ENCODE peak calls at places on chromosome 18, in eight cellular contexts. One of them, this sample, is unnamed.

GRCh38 chr18:21496277-21496835 is 104.1 kb downstream of the ESCO1 start:
- DNase-seq in naive thymus-derived CD8-positive, alpha-beta T cell: no peak
- DNase-seq in fibroblast of the aortic adventitia: no peak
- DNase-seq in LHCN-M2: no peak
- DNase-seq in PC-3: no peak
- DNase-seq in brain microvascular endothelial cell: no peak
- DNase-seq in NCI-H2029 treated with DMSO at 0.1 percent for 48 hours: no peak
- DNase-seq in GM23248: no peak
- DNase-seq in this sample: no peak

GRCh38 chr18:657311-657997 is at the start of gene TYMS:
- DNase-seq in PC-3: peak
- DNase-seq in brain microvascular endothelial cell: peak
- DNase-seq in GM23248: peak
- DNase-seq in LHCN-M2: peak
- DNase-seq in NCI-H2029 treated with DMSO at 0.1 percent for 48 hours: peak
- DNase-seq in naive thymus-derived CD8-positive, alpha-beta T cell: peak
- DNase-seq in fibroblast of the aortic adventitia: peak
- DNase-seq in this sample: peak

GRCh38 chr18:22977847-22978701 is 44.9 kb downstream of the RBBP8 start:
- DNase-seq in naive thymus-derived CD8-positive, alpha-beta T cell: no peak
- DNase-seq in fibroblast of the aortic adventitia: peak
- DNase-seq in GM23248: peak
- DNase-seq in PC-3: peak
- DNase-seq in brain microvascular endothelial cell: peak
- DNase-seq in LHCN-M2: peak
- DNase-seq in NCI-H2029 treated with DMSO at 0.1 percent for 48 hours: no peak
- DNase-seq in this sample: peak

GRCh38 chr18:44637210-44638051 is 43.3 kb upstream of the SETBP1 start:
- DNase-seq in PC-3: peak
- DNase-seq in LHCN-M2: peak
- DNase-seq in brain microvascular endothelial cell: no peak
- DNase-seq in NCI-H2029 treated with DMSO at 0.1 percent for 48 hours: no peak
- DNase-seq in fibroblast of the aortic adventitia: no peak
- DNase-seq in naive thymus-derived CD8-positive, alpha-beta T cell: no peak
- DNase-seq in GM23248: peak
- DNase-seq in this sample: no peak

GRCh38 chr18:59846814-59847490 is 52.8 kb upstream of the PMAIP1 start:
- DNase-seq in brain microvascular endothelial cell: peak
- DNase-seq in GM23248: peak
- DNase-seq in LHCN-M2: no peak
- DNase-seq in NCI-H2029 treated with DMSO at 0.1 percent for 48 hours: no peak
- DNase-seq in naive thymus-derived CD8-positive, alpha-beta T cell: no peak
- DNase-seq in fibroblast of the aortic adventitia: peak
- DNase-seq in PC-3: peak
- DNase-seq in this sample: peak

GRCh38 chr18:40094441-40094840 is 1860.6 kb upstream of the PIK3C3 start:
- DNase-seq in GM23248: peak
- DNase-seq in LHCN-M2: peak
- DNase-seq in PC-3: peak
- DNase-seq in naive thymus-derived CD8-positive, alpha-beta T cell: no peak
- DNase-seq in NCI-H2029 treated with DMSO at 0.1 percent for 48 hours: no peak
- DNase-seq in brain microvascular endothelial cell: peak
- DNase-seq in fibroblast of the aortic adventitia: no peak
- DNase-seq in this sample: no peak

GRCh38 chr18:8801263-8801901 is 96.0 kb downstream of the MTCL1 start:
- DNase-seq in fibroblast of the aortic adventitia: peak
- DNase-seq in GM23248: peak
- DNase-seq in LHCN-M2: peak
- DNase-seq in NCI-H2029 treated with DMSO at 0.1 percent for 48 hours: no peak
- DNase-seq in brain microvascular endothelial cell: peak
- DNase-seq in PC-3: peak
- DNase-seq in naive thymus-derived CD8-positive, alpha-beta T cell: no peak
- DNase-seq in this sample: peak

GRCh38 chr18:8107426-8107825 is 501.8 kb upstream of the RAB12 start:
- DNase-seq in fibroblast of the aortic adventitia: no peak
- DNase-seq in NCI-H2029 treated with DMSO at 0.1 percent for 48 hours: no peak
- DNase-seq in PC-3: no peak
- DNase-seq in LHCN-M2: peak
- DNase-seq in GM23248: no peak
- DNase-seq in brain microvascular endothelial cell: no peak
- DNase-seq in naive thymus-derived CD8-positive, alpha-beta T cell: no peak
- DNase-seq in this sample: no peak

GRCh38 chr18:77658309-77658681 is 408.6 kb downstream of the GALR1 start:
- DNase-seq in LHCN-M2: no peak
- DNase-seq in fibroblast of the aortic adventitia: no peak
- DNase-seq in naive thymus-derived CD8-positive, alpha-beta T cell: no peak
- DNase-seq in brain microvascular endothelial cell: no peak
- DNase-seq in PC-3: no peak
- DNase-seq in NCI-H2029 treated with DMSO at 0.1 percent for 48 hours: no peak
- DNase-seq in GM23248: no peak
- DNase-seq in this sample: no peak

This sample was measured in AG08396.